ENCODE peak calls at places on chromosomes 16 and 17, in ten cellular contexts. V, Q, W, F, P, Y, N, X, Z and U are unnamed samples.

GRCh38 chr16:64238576-64238975 is 883.3 kb downstream of the CDH11 start:
- DNase-seq in Z (no peak), W (no peak), Q (no peak), N (no peak), Y (no peak), P (no peak), F (no peak), X (no peak), V (no peak), U (no peak)

GRCh38 chr16:48531011-48531962 is 78.7 kb downstream of the N4BP1 start:
- DNase-seq in W (no peak), Y (peak; percentile 32), Z (no peak), Q (no peak), X (no peak), P (peak; percentile 53), V (no peak), N (no peak), F (no peak), U (peak; percentile 50)

GRCh38 chr17:81429813-81430510 is 34.7 kb downstream of the BAHCC1 start:
- DNase-seq in Y (peak; percentile 74), X (peak; percentile 47), N (no peak), V (no peak), F (peak; percentile 42), Z (no peak), W (no peak), Q (no peak), P (peak; percentile 44), U (no peak)

GRCh38 chr17:82330322-82331239 is 3.0 kb downstream of the SECTM1 start:
- DNase-seq in W (no peak), X (no peak), Y (no peak), F (no peak), N (peak; percentile 45), V (no peak), Z (no peak), Q (no peak), P (no peak), U (no peak)

GRCh38 chr16:81817789-81818304 is 38.8 kb downstream of the PLCG2 start:
- DNase-seq in F (no peak), Y (no peak), Z (no peak), P (no peak), V (no peak), N (no peak), Q (no peak), W (no peak), X (no peak), U (no peak)

GRCh38 chr17:76385892-76386786 is 1.7 kb downstream of the SPHK1 start:
- DNase-seq in Z (peak; percentile 86), X (no peak), F (peak; percentile 81), N (peak; percentile 87), P (peak; percentile 81), W (peak; percentile 76), Y (peak; percentile 98), V (no peak), Q (peak; percentile 83), U (peak; percentile 85)

GRCh38 chr17:42531455-42532354 is 4.3 kb upstream of the NAGLU start:
- DNase-seq in Y (peak; percentile 91), X (no peak), W (peak; percentile 48), Q (peak; percentile 69), Z (peak; percentile 84), F (peak; percentile 52), N (peak; percentile 86), P (peak; percentile 72), V (no peak), U (peak; percentile 81)

GRCh38 chr17:49217651-49218413 is 7.3 kb downstream of the ABI3 start:
- DNase-seq in N (no peak), Q (peak; percentile 63), Y (no peak), V (no peak), W (peak; percentile 67), F (no peak), Z (peak; percentile 78), X (peak; percentile 88), P (peak; percentile 71), U (peak; percentile 67)

GRCh38 chr17:45889579-45889978 is 4.8 kb upstream of the MAPT start:
- DNase-seq in Y (peak; percentile 78), X (no peak), Q (no peak), P (no peak), Z (no peak), W (no peak), N (peak; percentile 38), V (no peak), F (no peak), U (no peak)

GRCh38 chr16:80117731-80118130 is 423.1 kb upstream of the DYNLRB2 start:
- DNase-seq in Z (no peak), W (no peak), F (no peak), Y (no peak), P (no peak), V (no peak), Q (no peak), X (no peak), N (no peak), U (no peak)

GRCh38 chr17:57668332-57668731 is 76.8 kb downstream of the CCDC182 start:
- DNase-seq in X (no peak), W (no peak), N (no peak), Y (peak; percentile 26), P (no peak), V (no peak), F (peak; percentile 0), Q (no peak), Z (peak; percentile 13), U (no peak)

GRCh38 chr16:27762441-27762840 is 212.5 kb downstream of the KATNIP start:
- DNase-seq in F (no peak), P (no peak), W (no peak), X (no peak), N (no peak), Q (no peak), Y (no peak), Z (no peak), V (no peak), U (no peak)

GRCh38 chr16:27840311-27841060 is 223.0 kb downstream of the GSG1L start:
- DNase-seq in F (no peak), W (no peak), Y (peak; percentile 31), Q (no peak), N (no peak), X (no peak), Z (no peak), V (no peak), P (no peak), U (peak; percentile 35)

GRCh38 chr17:5226940-5227878 is 7.5 kb downstream of the SCIMP start:
- DNase-seq in W (peak; percentile 28), V (no peak), Q (no peak), N (no peak), Y (no peak), X (no peak), F (no peak), P (no peak), Z (no peak), U (no peak)

DNA sequence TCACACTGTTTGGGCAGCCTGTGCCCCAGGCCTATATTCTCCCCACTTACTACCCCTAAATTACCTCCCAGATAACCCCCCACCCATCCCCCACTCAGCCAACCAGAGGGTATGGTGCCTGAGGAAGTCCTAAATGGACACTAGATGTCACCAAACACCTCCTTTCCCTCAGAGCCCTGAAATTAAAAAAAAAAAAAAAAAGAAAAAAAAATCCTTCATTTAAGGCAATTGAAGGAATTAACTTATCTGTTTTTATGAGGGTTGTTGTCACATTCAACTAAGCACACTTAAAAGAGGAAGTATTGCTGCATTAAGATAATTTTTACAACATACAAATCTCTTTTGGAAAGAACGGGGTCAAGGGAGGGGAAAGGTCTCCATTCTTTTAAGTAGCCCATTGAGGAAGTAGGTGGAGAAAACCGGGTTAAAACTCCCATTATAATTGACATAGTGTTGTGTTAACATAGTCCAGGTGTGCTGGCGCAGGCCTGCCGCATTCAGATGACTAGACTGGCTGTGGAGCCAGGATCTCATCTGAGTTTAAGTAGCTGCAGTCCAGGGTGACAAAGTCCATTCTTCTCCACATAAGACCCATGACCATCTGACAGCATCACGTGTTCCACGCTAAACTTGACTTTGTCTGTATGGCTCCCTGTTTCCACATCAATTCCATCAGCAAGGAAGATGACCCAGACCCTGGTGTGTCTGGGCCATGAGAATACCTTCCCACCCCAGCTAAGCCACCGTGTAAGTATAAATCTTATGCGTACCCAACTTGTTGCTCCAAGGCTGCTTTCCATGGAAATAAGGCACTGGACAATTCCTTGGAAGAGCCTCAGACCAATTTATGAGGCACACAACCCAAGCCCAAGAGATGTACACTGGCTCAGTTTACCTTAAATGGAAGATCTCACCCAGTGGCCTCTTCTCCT is 46.4 kb downstream of the SNX11 start:
- DNase-seq in X (no peak), W (no peak), N (peak; percentile 74), F (peak; percentile 65), Q (no peak), Z (no peak), P (no peak), Y (peak; percentile 85), V (no peak), U (no peak)
- TF ChIP-seq CTCF in X (no peak), W (no peak), N (peak; percentile 84), F (peak; percentile 43), Q (peak; percentile 57), Z (peak; percentile 25), P (peak; percentile 48), Y (peak; percentile 84), V (peak; percentile 11), U (peak; percentile 7)

GRCh38 chr17:15411556-15412198 is 55.7 kb downstream of the CDRT4 start:
- DNase-seq in N (no peak), F (no peak), Q (no peak), X (peak; percentile 46), Y (no peak), W (no peak), P (no peak), Z (no peak), V (no peak), U (peak; percentile 84)
- H3K27ac ChIP-seq in N (no peak overlapping the region), F (no peak overlapping the region), Q (peak overlapping the region; percentile 81), X (no peak overlapping the region), Y (no peak overlapping the region), W (no peak overlapping the region), P (peak overlapping the region; percentile 82), Z (peak overlapping the region; percentile 32), V (peak overlapping the region; percentile 39), U (peak overlapping the region; percentile 70)

DNA sequence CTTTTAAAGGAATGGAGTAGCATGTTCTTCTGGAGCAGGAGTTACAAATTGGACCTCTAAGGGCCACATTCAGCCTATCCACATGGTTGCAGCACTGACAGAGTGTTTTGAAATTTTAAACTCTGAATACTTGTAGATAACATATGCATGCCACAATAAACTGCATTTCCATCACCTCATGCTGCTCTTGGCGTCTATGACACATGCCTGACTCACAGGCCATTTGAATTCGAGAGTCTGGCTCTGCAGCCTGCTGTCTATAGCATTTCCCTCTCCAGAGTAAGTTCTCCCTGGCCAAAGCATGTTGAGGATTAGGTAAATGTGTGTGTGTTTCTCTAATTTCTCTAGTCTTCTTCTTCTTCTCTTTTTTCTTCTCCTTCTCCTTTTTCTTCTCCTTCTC is 28.7 kb upstream of the MYOCD start:
- DNase-seq in Z (peak; percentile 90), V (no peak), N (peak; percentile 89), Y (peak; percentile 75), P (no peak), Q (no peak), X (no peak), W (no peak), F (no peak), U (no peak)
- TF ChIP-seq CTCF in Z (no peak), V (no peak), N (no peak), Y (no peak), P (no peak), Q (no peak), X (no peak), W (no peak), F (no peak), U (no peak)

DNA sequence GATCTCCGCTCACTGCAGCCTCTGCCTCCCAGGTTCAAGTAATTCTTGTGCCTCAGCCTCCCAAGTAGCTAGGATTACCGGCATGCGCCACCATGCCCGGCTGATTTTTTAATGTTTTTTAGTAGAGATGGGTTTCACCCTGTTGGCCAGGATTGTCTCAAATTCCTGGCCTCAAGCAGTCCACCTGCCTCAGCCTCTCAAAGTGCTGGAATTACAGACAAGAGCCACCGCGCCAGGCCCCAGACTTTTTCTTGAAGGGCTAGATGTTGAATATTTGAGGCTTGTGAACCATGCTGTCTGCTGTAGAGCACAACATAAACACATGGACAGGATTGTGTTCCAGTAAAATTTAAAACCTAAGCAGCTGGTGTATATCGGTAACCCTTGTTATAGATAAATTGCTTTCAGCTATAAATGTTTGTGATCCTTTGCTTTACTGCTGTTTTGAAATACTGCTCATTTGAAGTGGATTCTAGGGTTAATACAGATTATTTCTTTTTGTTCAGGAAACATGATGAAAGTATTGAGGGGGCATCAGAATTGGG is 12.4 kb downstream of the WSB1 start:
- DNase-seq in Z (no peak), Y (no peak), F (no peak), W (no peak), P (no peak), V (no peak), N (no peak), Q (no peak), X (no peak), U (no peak)
- H3K27ac ChIP-seq in Z (peak overlapping the region; percentile 15), Y (no peak overlapping the region), F (no peak overlapping the region), W (no peak overlapping the region), P (no peak overlapping the region), V (no peak overlapping the region), N (no peak overlapping the region), Q (no peak overlapping the region), X (no peak overlapping the region), U (peak overlapping the region; percentile 23)